ENCODE peak calls at places on chromosomes 12 and 14, in seven cellular contexts. S is SW 1271; E is breast epithelium; K is NCI-H460; Q is fibroblast of pulmonary artery; L is CD4-positive, alpha-beta T cell; V is activated T-cell treated with anti-CD3 and anti-CD28 coated beads, Interleukin-2, amount 50 U/mL, for 72 hours. J is an unnamed sample.

GRCh38 chr14:55221186-55221585 is 29.8 kb upstream of the DLGAP5 start:
- DNase-seq in E (no peak), S (peak; percentile 28), K (no peak), L (no peak), Q (peak; percentile 67), V (no peak), J (peak; percentile 4)

GRCh38 chr14:99737451-99737951 is 53.4 kb downstream of the CYP46A1 start:
- DNase-seq in Q (peak; percentile 28), E (no peak), S (no peak), L (no peak), K (peak; percentile 38), V (no peak), J (peak; percentile 53)

GRCh38 chr12:108228746-108229145 is 99.7 kb downstream of the WSCD2 start:
- DNase-seq in Q (no peak), E (no peak), L (no peak), V (no peak), K (no peak), S (no peak), J (no peak)

GRCh38 chr14:101593411-101594181 is 32.3 kb downstream of the DIO3 start:
- DNase-seq in K (no peak), Q (no peak), S (no peak), V (no peak), E (no peak), L (no peak), J (no peak)

GRCh38 chr12:19166956-19167355 is 37.4 kb downstream of the PLEKHA5 start:
- DNase-seq in V (no peak), K (no peak), L (no peak), S (no peak), Q (no peak), E (no peak), J (no peak)

GRCh38 chr12:42091769-42092168 is 52.9 kb downstream of the GXYLT1 start:
- DNase-seq in K (no peak), Q (no peak), S (no peak), V (no peak), L (no peak), E (no peak), J (peak; percentile 56)

GRCh38 chr12:118237908-118238307 is 102.0 kb downstream of the PEBP1 start:
- DNase-seq in Q (peak; percentile 21), E (no peak), K (no peak), L (no peak), S (peak; percentile 22), V (no peak), J (no peak)

GRCh38 chr12:39692258-39692853 is 72.8 kb upstream of the ABCD2 start:
- DNase-seq in V (no peak), K (no peak), S (peak; percentile 40), E (no peak), L (no peak), Q (peak; percentile 42), J (no peak)

GRCh38 chr12:89015419-89015818 is 336.9 kb downstream of the DUSP6 start:
- DNase-seq in E (no peak), K (no peak), L (no peak), Q (no peak), S (no peak), V (no peak), J (no peak)

GRCh38 chr12:6444031-6444430 is 724 bp upstream of the CD27 start:
- DNase-seq in S (no peak), Q (no peak), E (no peak), L (no peak), K (no peak), V (no peak), J (no peak)

GRCh38 chr14:44657688-44658388 is 150.8 kb upstream of the FSCB start:
- DNase-seq in E (no peak), V (no peak), K (peak; percentile 15), L (no peak), S (peak; percentile 34), Q (peak; percentile 74), J (peak; percentile 25)

GRCh38 chr12:1795221-1795784 is 25.1 kb upstream of the LRTM2 start:
- DNase-seq in V (no peak), Q (no peak), K (no peak), E (no peak), L (no peak), S (no peak), J (no peak)

GRCh38 chr14:66944872-66945271 is 244.4 kb upstream of the GARIN2 start:
- DNase-seq in V (peak; percentile 6), L (no peak), S (no peak), E (no peak), K (no peak), Q (peak; percentile 54), J (peak; percentile 31)

GRCh38 chr12:100339071-100339470 is 17.8 kb upstream of the SLC17A8 start:
- DNase-seq in Q (no peak), K (no peak), S (no peak), L (no peak), V (no peak), E (no peak), J (no peak)

GRCh38 chr12:130977046-130977758 is 23.5 kb downstream of the ADGRD1 start:
- DNase-seq in L (no peak), E (no peak), K (no peak), S (no peak), Q (no peak), V (no peak), J (no peak)

GRCh38 chr14:84403585-84403984 is 1126.4 kb upstream of the FLRT2 start:
- DNase-seq in S (no peak), Q (no peak), L (no peak), E (no peak), V (no peak), K (no peak), J (peak; percentile 46)

GRCh38 chr12:79444089-79444488 is 246.7 kb downstream of the PAWR start:
- DNase-seq in E (no peak), V (no peak), S (peak; percentile 6), Q (peak; percentile 62), K (no peak), L (no peak), J (peak; percentile 59)

GRCh38 chr12:124620606-124621295 is 53.3 kb upstream of the NCOR2 start:
- DNase-seq in K (no peak), Q (peak; percentile 56), E (no peak), V (no peak), L (no peak), S (no peak), J (no peak)

GRCh38 chr14:100486025-100486828 is 101.0 kb downstream of the BEGAIN start:
- DNase-seq in K (peak; percentile 46), Q (peak; percentile 74), S (no peak), E (no peak), L (peak; percentile 37), V (peak; percentile 61), J (peak; percentile 29)

GRCh38 chr14:93299831-93300230 is 33.0 kb downstream of the BTBD7 start:
- DNase-seq in E (no peak), L (no peak), Q (peak; percentile 57), K (no peak), V (no peak), S (no peak), J (no peak)

GRCh38 chr12:24488906-24489619 is 459.8 kb downstream of the BCAT1 start:
- DNase-seq in V (no peak), L (no peak), S (no peak), E (no peak), Q (no peak), K (no peak), J (no peak)

GRCh38 chr12:52495385-52495784 is 2.3 kb upstream of the KRT6A start:
- DNase-seq in L (no peak), K (no peak), S (no peak), E (no peak), Q (peak; percentile 50), V (no peak), J (peak; percentile 6)

GRCh38 chr14:30756594-30756993 is 117.8 kb upstream of the COCH start:
- DNase-seq in L (no peak), K (no peak), V (no peak), Q (no peak), E (no peak), S (peak; percentile 12), J (no peak)

GRCh38 chr12:75366629-75367028 is 24.3 kb upstream of the GLIPR1L2 start:
- DNase-seq in K (no peak), L (no peak), E (no peak), Q (no peak), V (no peak), S (no peak), J (no peak)

GRCh38 chr14:72755766-72756165 is 138.1 kb downstream of the DPF3 start:
- DNase-seq in K (no peak), Q (no peak), E (no peak), L (no peak), V (no peak), S (no peak), J (no peak)

GRCh38 chr14:99855271-99855670 is 62.1 kb downstream of the EML1 start:
- DNase-seq in E (no peak), Q (no peak), K (no peak), S (no peak), L (no peak), V (no peak), J (no peak)

GRCh38 chr12:119684730-119685129 is 16.8 kb downstream of the PRKAB1 start:
- DNase-seq in V (no peak), E (no peak), L (no peak), Q (no peak), K (no peak), S (no peak), J (peak; percentile 65)

GRCh38 chr14:44112774-44113460 is 394.2 kb downstream of the FSCB start:
- DNase-seq in E (no peak), L (no peak), Q (peak; percentile 11), V (no peak), S (no peak), K (no peak), J (peak; percentile 12)

GRCh38 chr12:30753761-30754382 is 879 bp downstream of the CAPRIN2 start:
- DNase-seq in Q (peak; percentile 53), V (no peak), L (no peak), K (no peak), E (no peak), S (peak; percentile 38), J (peak; percentile 48)

GRCh38 chr14:24710403-24711063 is 76.5 kb upstream of the GZMB start:
- DNase-seq in S (peak; percentile 56), V (peak; percentile 65), E (peak; percentile 50), Q (peak; percentile 75), L (peak; percentile 31), K (peak; percentile 52), J (peak; percentile 23)

GRCh38 chr14:105492051-105492965 is 1.3 kb downstream of the TEDC1 start:
- DNase-seq in L (no peak), V (no peak), Q (no peak), S (no peak), E (peak; percentile 40), K (no peak), J (no peak)